ENCODE peak calls at places on chromosome 9, in eight cellular contexts. V is cardiac muscle cell; I is tibial nerve; T is adrenal gland; H is CD4-positive, CD25-positive, alpha-beta regulatory T cell; W is left ventricle myocardium inferior; Z is upper lobe of left lung; L is effector memory CD4-positive, alpha-beta T cell. G is an unnamed sample.

GRCh38 chr9:93183663-93184438 is at the start of gene WNK2:
- DNase-seq in T (peak; percentile 24), V (peak; percentile 67), L (peak; percentile 17), H (peak; percentile 37), I (no peak), W (no peak), Z (peak; percentile 88), G (no peak)

GRCh38 chr9:3497406-3497805 is 28.4 kb downstream of the RFX3 start:
- DNase-seq in L (no peak), V (no peak), Z (no peak), T (no peak), W (no peak), H (no peak), I (no peak), G (no peak)

GRCh38 chr9:137411670-137412380 is 11.1 kb downstream of the EXD3 start:
- DNase-seq in L (no peak), W (peak; percentile 77), Z (peak; percentile 86), T (peak; percentile 94), I (peak; percentile 59), H (no peak), V (no peak), G (no peak)

GRCh38 chr9:127873886-127874285 is 3.6 kb downstream of the AK1 start:
- DNase-seq in I (peak; percentile 70), Z (peak; percentile 81), V (no peak), H (no peak), T (peak; percentile 91), L (no peak), W (peak; percentile 85), G (no peak)

GRCh38 chr9:12774861-12775367 is at the start of gene LURAP1L:
- DNase-seq in T (peak; percentile 56), I (no peak), L (no peak), H (no peak), Z (no peak), W (peak; percentile 20), V (peak; percentile 65), G (no peak)

GRCh38 chr9:90162326-90162725 is 480.3 kb downstream of the DIRAS2 start:
- DNase-seq in T (no peak), W (no peak), V (no peak), I (no peak), Z (no peak), L (no peak), H (no peak), G (no peak)

GRCh38 chr9:23611874-23612273 is 214.2 kb downstream of the ELAVL2 start:
- DNase-seq in L (no peak), H (no peak), T (no peak), V (no peak), Z (no peak), I (no peak), W (no peak), G (no peak)

GRCh38 chr9:14326264-14326826 is 12.4 kb upstream of the NFIB start:
- DNase-seq in H (no peak), Z (no peak), T (no peak), W (no peak), V (no peak), I (no peak), L (no peak), G (no peak)

GRCh38 chr9:133199648-133200321 is 9.3 kb downstream of the OBP2B start:
- DNase-seq in L (no peak), V (no peak), I (no peak), W (peak; percentile 36), T (no peak), Z (peak; percentile 84), H (peak; percentile 31), G (no peak)

GRCh38 chr9:2132484-2133082 is 117.4 kb downstream of the SMARCA2 start:
- DNase-seq in W (no peak), Z (no peak), L (no peak), V (peak; percentile 48), H (peak; percentile 8), T (no peak), I (no peak), G (no peak)

GRCh38 chr9:72445291-72446000 is 76.0 kb upstream of the TMC1 start:
- DNase-seq in Z (no peak), L (no peak), H (no peak), W (no peak), I (no peak), V (no peak), T (no peak), G (no peak)

GRCh38 chr9:18728642-18729041 is 254.7 kb downstream of the ADAMTSL1 start:
- DNase-seq in T (no peak), V (no peak), W (no peak), I (no peak), L (no peak), Z (no peak), H (no peak), G (no peak)

GRCh38 chr9:28699632-28700031 is 1126.4 kb upstream of the C9orf72 start:
- DNase-seq in T (no peak), V (no peak), L (no peak), H (no peak), W (no peak), Z (no peak), I (no peak), G (no peak)

GRCh38 chr9:97723819-97724218 is 26.7 kb upstream of the XPA start:
- DNase-seq in I (no peak), Z (no peak), T (no peak), V (no peak), W (no peak), L (no peak), H (no peak), G (no peak)

GRCh38 chr9:34171753-34172535 is 6.9 kb upstream of the UBAP1 start:
- DNase-seq in I (no peak), L (peak; percentile 29), W (no peak), H (peak; percentile 48), Z (no peak), V (no peak), T (peak; percentile 49), G (no peak)

GRCh38 chr9:74824654-74825053 is 63.1 kb downstream of the TRPM6 start:
- DNase-seq in V (no peak), I (no peak), H (no peak), L (no peak), T (peak; percentile 88), Z (no peak), W (no peak), G (no peak)

GRCh38 chr9:79492092-79492995 is 79.4 kb upstream of the TLE4 start:
- DNase-seq in H (no peak), W (no peak), I (no peak), V (no peak), Z (no peak), T (no peak), L (no peak), G (no peak)

GRCh38 chr9:82247318-82247717 is 258.7 kb downstream of the SPATA31D1 start:
- DNase-seq in Z (no peak), L (no peak), H (no peak), T (peak; percentile 30), I (no peak), W (no peak), V (no peak), G (no peak)

GRCh38 chr9:77864096-77864889 is 167.3 kb downstream of the GNAQ start:
- DNase-seq in L (no peak), T (no peak), W (no peak), Z (no peak), V (no peak), H (no peak), I (no peak), G (no peak)

GRCh38 chr9:1759901-1760300 is 255.2 kb upstream of the SMARCA2 start:
- DNase-seq in V (no peak), I (no peak), Z (no peak), T (no peak), L (no peak), W (no peak), H (no peak), G (no peak)

GRCh38 chr9:101375546-101375945 is 9.3 kb downstream of the BAAT start:
- DNase-seq in V (no peak), W (no peak), I (no peak), Z (no peak), H (no peak), L (no peak), T (no peak), G (no peak)

DNA sequence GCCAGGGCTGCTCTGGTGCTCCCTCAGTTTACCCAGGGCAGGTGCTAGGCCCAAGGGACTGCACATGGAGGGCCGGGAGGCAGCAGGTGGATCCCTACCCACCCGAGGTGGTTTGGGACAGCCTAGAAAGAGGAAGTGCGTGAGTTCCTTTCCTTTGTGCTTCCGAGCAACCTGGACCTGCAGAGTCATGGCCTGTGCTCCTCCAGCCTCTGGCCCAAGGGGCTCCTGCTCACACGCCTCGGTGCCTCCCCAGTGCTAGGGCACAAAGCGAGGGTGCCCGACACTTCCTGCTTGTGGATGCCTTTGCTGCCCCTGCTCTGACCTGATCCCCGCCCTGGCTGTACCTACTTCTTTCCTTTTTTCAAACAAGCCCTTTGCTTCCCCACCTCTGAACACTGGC is 79.3 kb downstream of the RXRA start:
- DNase-seq in L (no peak), I (no peak), T (no peak), W (no peak), Z (no peak), V (no peak), H (no peak), G (no peak)
- H3K4me1 ChIP-seq in L (peaks cover 52% of the 10 kb centered on the region), I (peaks cover 9% of the 10 kb centered on the region), T (peaks cover 49% of the 10 kb centered on the region), W (peaks cover 95% of the 10 kb centered on the region), Z (peaks cover 85% of the 10 kb centered on the region), V (no peaks in the 10 kb centered on the region), H (peaks cover 51% of the 10 kb centered on the region), G (peaks cover 5% of the 10 kb centered on the region)

DNA sequence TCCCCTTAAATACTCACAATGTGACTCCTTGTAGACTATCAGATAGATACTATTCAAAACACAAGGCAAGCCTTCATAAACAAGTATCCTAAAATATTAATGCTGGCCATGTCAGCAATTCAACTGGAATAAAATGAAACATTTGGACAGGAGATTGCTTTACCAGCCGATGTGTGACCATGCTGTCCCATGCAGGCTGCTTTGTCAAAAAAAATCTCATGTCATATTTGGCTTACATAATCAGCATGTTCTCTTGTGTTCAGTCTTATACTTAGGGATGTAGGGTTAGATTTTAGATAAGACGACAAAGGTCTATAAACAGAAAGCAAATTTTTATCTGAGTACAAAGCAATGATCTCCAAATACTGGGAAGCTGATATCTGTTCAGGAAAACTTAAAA is 108.5 kb downstream of the NR6A1 start:
- DNase-seq in I (no peak), Z (no peak), W (no peak), V (no peak), H (no peak), L (no peak), T (no peak), G (no peak)
- H3K4me1 ChIP-seq in I (no peaks in the 10 kb centered on the region), Z (peaks cover 7% of the 10 kb centered on the region), W (peaks cover 43% of the 10 kb centered on the region), V (peaks cover 29% of the 10 kb centered on the region), H (peaks cover 4% of the 10 kb centered on the region), L (no peaks in the 10 kb centered on the region), T (no peaks in the 10 kb centered on the region), G (peaks cover 3% of the 10 kb centered on the region)

GRCh38 chr9:114238471-114238870 is 83.1 kb downstream of the COL27A1 start:
- DNase-seq in L (no peak), I (no peak), W (peak; percentile 45), V (no peak), Z (no peak), T (peak; percentile 11), H (no peak), G (no peak)
- H3K4me1 ChIP-seq in L (no peaks in the 10 kb centered on the region), I (no peaks in the 10 kb centered on the region), W (peaks cover 50% of the 10 kb centered on the region), V (peaks cover 14% of the 10 kb centered on the region), Z (no peaks in the 10 kb centered on the region), T (no peaks in the 10 kb centered on the region), H (no peaks in the 10 kb centered on the region), G (no peaks in the 10 kb centered on the region)

GRCh38 chr9:121189660-121190059 is 12.0 kb downstream of the RAB14 start:
- DNase-seq in L (no peak), W (no peak), V (no peak), H (no peak), T (no peak), I (no peak), Z (no peak), G (no peak)
- H3K4me1 ChIP-seq in L (peaks cover 19% of the 10 kb centered on the region), W (peaks cover 97% of the 10 kb centered on the region), V (peaks cover 56% of the 10 kb centered on the region), H (peaks cover 60% of the 10 kb centered on the region), T (peaks cover 23% of the 10 kb centered on the region), I (no peaks in the 10 kb centered on the region), Z (peaks cover 60% of the 10 kb centered on the region), G (no peaks in the 10 kb centered on the region)

G was measured in iPS DF 6.9.